ENCODE peak calls at places on chromosome 5, in four cellular contexts. Y is H1, V is GM12878, P is K562. A is an unnamed sample.
A peak's percentile ranks its signal among the peaks of the same experiment; 100 is the strongest.

GRCh38 chr5:102795546-102795945 is 40.4 kb downstream of the PAM start:
- DNase-seq in Y (no peak), V (no peak), P (no peak), A (no peak)

GRCh38 chr5:152072076-152072475 is 147.4 kb upstream of the GLRA1 start:
- DNase-seq in Y (no peak), V (no peak), P (no peak), A (no peak)

GRCh38 chr5:113246371-113246870 is 188.4 kb downstream of the TSSK1B start:
- DNase-seq in Y (no peak), V (no peak), P (no peak), A (no peak)

GRCh38 chr5:163445345-163445744 is 8.0 kb downstream of the CCNG1 start:
- DNase-seq in Y (no peak), V (no peak), P (no peak), A (no peak)

GRCh38 chr5:113090336-113091106 is 113.9 kb downstream of the DCP2 start:
- DNase-seq in Y (no peak), V (no peak), P (no peak), A (no peak)

GRCh38 chr5:154176191-154176590 is 14.3 kb upstream of the GALNT10 start:
- DNase-seq in Y (no peak), V (no peak), P (no peak), A (no peak)

GRCh38 chr5:96785271-96785670 is 22.5 kb downstream of the ERAP1 start:
- DNase-seq in Y (no peak), V (no peak), P (no peak), A (no peak)

GRCh38 chr5:78429332-78429849 is 69.0 kb downstream of the SCAMP1 start:
- DNase-seq in Y (no peak), V (no peak), P (no peak), A (no peak)

GRCh38 chr5:1011226-1011631 is 2.6 kb downstream of the NKD2 start:
- DNase-seq in Y (peak; percentile 90), V (no peak), P (peak; percentile 66), A (no peak)

GRCh38 chr5:128800377-128800776 is 164.9 kb upstream of the SLC27A6 start:
- DNase-seq in Y (no peak), V (no peak), P (no peak), A (no peak)

GRCh38 chr5:142900926-142901325 is 130.7 kb downstream of the ARHGAP26 start:
- DNase-seq in Y (no peak), V (no peak), P (no peak), A (no peak)

GRCh38 chr5:170439246-170439943 is 50.2 kb upstream of the KCNMB1 start:
- DNase-seq in Y (peak; percentile 46), V (no peak), P (no peak), A (no peak)
- TF ChIP-seq EGR1 in Y (no peak), V (no peak), P (no peak), A (no peak)

GRCh38 chr5:178213003-178213449 is 8.7 kb downstream of the HNRNPAB start:
- DNase-seq in Y (no peak), V (no peak), P (no peak), A (no peak)

GRCh38 chr5:178214160-178214803 is 9.9 kb downstream of the HNRNPAB start:
- DNase-seq in Y (no peak), V (no peak), P (no peak), A (no peak)

GRCh38 chr5:178213748-178214151 is 9.4 kb downstream of the HNRNPAB start:
- DNase-seq in Y (no peak), V (no peak), P (no peak), A (no peak)

GRCh38 chr5:178211095-178212048 is 7.0 kb downstream of the HNRNPAB start:
- DNase-seq in Y (no peak), V (no peak), P (no peak), A (no peak)

DNA sequence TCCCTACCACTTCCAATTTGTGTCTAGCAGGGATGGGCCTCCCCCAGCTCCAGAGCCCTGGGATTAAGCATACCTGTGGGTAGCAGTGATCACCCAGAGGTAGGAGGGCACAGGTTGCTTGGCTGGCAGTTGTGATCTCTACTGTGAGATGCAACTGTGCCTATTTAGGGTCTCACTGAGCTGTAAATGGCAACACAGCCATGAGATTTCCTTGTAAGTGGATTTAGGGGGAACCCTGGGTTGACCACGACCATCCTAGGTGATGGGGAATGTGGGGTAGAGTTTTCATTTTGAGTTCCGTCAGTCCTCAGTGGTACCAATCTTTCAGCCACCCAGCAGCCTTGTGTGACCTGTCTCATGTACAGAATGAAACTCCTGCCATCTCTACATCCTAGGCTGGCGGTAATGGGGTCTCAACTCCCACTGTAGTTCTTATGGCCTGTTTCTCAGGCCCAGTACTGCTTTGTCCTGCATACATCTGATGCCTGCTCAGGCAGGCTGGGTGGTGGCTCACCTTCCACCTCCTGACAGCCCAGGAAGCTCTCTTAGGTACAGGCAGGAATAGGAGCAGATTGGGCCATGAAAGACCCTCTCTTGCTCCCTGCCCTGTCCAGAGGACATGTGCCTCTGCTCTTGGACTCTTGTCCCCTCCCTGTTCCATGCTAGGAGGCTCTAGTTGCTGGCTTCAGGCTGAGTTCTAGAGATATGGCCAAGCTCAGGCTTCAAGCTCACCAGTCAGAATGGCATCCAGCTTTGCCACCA is 8.1 kb downstream of the HNRNPAB start:
- DNase-seq in Y (no peak), V (no peak), P (no peak), A (no peak)
- H3K4me1 ChIP-seq in Y (no peaks in the 10 kb centered on the region), V (peaks cover 6% of the 10 kb centered on the region), P (peaks cover 21% of the 10 kb centered on the region), A (peaks cover 20% of the 10 kb centered on the region)

GRCh38 chr5:93156566-93156965 is 424.5 kb downstream of the NR2F1-AS1 start:
- DNase-seq in Y (no peak), V (no peak), P (no peak), A (no peak)

GRCh38 chr5:93154551-93154950 is 426.5 kb downstream of the NR2F1-AS1 start:
- DNase-seq in Y (no peak), V (no peak), P (no peak), A (no peak)

GRCh38 chr5:93150311-93151012 is 430.6 kb downstream of the NR2F1-AS1 start:
- DNase-seq in Y (no peak), V (no peak), P (no peak), A (no peak)

GRCh38 chr5:93151121-93151520 is 429.9 kb downstream of the NR2F1-AS1 start:
- DNase-seq in Y (no peak), V (no peak), P (no peak), A (no peak)

GRCh38 chr5:93151896-93152295 is 429.1 kb downstream of the NR2F1-AS1 start:
- DNase-seq in Y (no peak), V (no peak), P (no peak), A (no peak)
- H3K4me3 ChIP-seq in Y (no peak overlapping the region), V (no peak overlapping the region), P (no peak overlapping the region), A (no peak overlapping the region)

DNA sequence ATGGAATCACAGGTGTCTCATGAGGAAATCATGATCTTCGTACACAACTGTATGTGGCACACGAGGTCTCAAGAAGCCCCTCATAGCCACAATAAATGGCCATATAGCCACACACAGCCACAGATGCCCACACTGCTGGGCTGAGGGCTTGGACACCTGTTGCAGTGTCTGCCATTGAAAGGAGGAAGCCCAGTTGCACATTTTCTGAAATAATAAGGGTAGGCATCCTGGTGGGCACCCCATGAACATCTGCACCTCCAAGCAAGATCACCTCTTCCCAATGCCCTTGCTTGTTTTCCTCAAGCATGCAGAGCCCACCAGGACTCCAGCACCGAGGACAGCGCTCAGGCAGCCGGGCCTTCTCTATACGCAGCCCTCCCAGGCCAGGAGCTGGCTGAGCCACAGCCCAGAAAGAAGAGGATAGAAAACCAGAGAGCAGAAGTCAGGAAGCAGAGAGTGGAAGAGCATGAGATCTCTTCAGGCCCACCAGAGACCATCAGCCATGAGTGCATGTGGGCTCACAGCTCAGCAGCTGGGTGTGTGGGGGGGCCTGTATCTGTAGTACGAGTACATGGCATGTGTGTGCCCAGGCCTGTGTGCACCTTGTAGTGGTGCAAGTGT is 1.0 kb upstream of the ACSL6 start:
- DNase-seq in Y (peak; percentile 88), V (no peak), P (peak; percentile 63), A (no peak)
- TF ChIP-seq EGR1 in Y (no peak), V (no peak), P (no peak), A (no peak)

DNA sequence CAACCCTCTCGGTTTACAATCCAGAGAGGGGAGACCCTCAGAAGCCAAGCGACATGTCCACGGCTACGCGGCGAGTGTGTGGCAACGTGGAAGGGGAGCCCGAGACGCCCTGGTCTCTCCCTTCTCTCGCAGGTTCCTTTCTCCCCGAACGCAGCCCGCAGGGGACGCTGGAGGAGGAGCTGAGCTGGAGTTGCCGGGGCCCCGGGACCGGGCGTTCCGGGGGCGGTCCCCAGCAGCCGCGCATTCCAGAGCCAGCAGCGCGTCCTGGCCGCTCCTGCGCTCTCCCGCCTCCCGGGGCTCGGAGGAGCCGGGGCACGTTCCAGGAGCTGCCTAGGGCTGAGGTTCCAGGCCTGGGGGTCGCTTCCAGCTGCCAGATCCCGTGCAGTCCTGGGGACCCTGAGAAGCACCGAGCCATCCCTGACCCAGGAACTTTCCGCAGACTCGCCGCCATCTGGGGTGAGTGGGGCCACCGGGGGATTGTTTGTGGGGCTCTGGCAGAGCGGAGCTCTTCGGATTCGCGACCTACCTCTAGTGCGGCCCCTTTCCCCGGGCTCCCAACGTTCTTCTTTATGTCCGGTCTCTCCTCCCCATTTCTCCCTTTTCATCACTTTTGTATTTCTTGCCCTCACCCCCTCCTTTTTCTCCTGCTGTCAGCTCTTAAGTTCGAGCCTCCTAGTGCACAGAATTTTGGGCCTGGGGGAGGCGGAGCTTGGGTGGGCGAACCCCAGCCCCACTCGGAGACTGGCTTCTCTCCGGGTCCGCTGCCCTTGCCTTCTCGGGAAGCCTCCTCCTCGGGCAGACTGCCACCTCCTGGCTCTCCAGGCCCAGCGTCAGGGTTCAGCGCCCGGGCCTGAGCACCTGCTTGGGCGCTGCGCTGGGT is at the start of gene SMIM3:
- DNase-seq in Y (peak; percentile 86), V (no peak), P (peak; percentile 83), A (no peak)
- H3K4me1 ChIP-seq in Y (peaks cover 7% of the 10 kb centered on the region), V (peaks cover 30% of the 10 kb centered on the region), P (peaks cover 21% of the 10 kb centered on the region), A (peaks cover 58% of the 10 kb centered on the region)

GRCh38 chr5:111550282-111551020 is 38.1 kb upstream of the STARD4 start:
- DNase-seq in Y (peak; percentile 83), V (peak; percentile 50), P (peak; percentile 82), A (peak; percentile 71)

GRCh38 chr5:111553889-111554288 is 41.6 kb upstream of the STARD4 start:
- DNase-seq in Y (no peak), V (no peak), P (no peak), A (no peak)

GRCh38 chr5:111548992-111549649 is 36.8 kb upstream of the STARD4 start:
- DNase-seq in Y (no peak), V (no peak), P (peak; percentile 18), A (no peak)

GRCh38 chr5:111551120-111551519 is 38.8 kb upstream of the STARD4 start:
- DNase-seq in Y (no peak), V (no peak), P (no peak), A (no peak)

GRCh38 chr5:111551569-111552275 is 39.4 kb upstream of the STARD4 start:
- DNase-seq in Y (no peak), V (no peak), P (no peak), A (no peak)
- H3K4me3 ChIP-seq in Y (peak overlapping the region; percentile 9), V (no peak overlapping the region), P (no peak overlapping the region), A (no peak overlapping the region)

GRCh38 chr5:16957305-16958165 is 21.4 kb upstream of the MYO10 start:
- DNase-seq in Y (no peak), V (no peak), P (peak; percentile 6), A (no peak)
- TF ChIP-seq EGR1 in Y (no peak), V (no peak), P (no peak), A (no peak)